ENCODE peak calls at places on chromosomes 7 and 10, in six cellular contexts. One of them, this sample, is unnamed.

GRCh38 chr10:71998119-71998839 is 34.1 kb downstream of the CHST3 start:
- DNase-seq in AG04450: no peak
- DNase-seq in AG10803: no peak
- DNase-seq in MCF 10A: peak; percentile 66
- DNase-seq in dorsolateral prefrontal cortex: no peak
- DNase-seq in adrenal gland: peak; percentile 81
- DNase-seq in this sample: no peak

GRCh38 chr7:74097937-74098614 is 14.5 kb downstream of the LIMK1 start:
- DNase-seq in AG04450: peak; percentile 77
- DNase-seq in AG10803: peak; percentile 96
- DNase-seq in MCF 10A: peak; percentile 88
- DNase-seq in dorsolateral prefrontal cortex: no peak
- DNase-seq in adrenal gland: peak; percentile 47
- DNase-seq in this sample: peak; percentile 98

GRCh38 chr7:43723002-43723331 is 6.4 kb downstream of the COA1 start:
- DNase-seq in AG04450: no peak
- DNase-seq in AG10803: no peak
- DNase-seq in MCF 10A: no peak
- DNase-seq in dorsolateral prefrontal cortex: no peak
- DNase-seq in adrenal gland: no peak
- DNase-seq in this sample: no peak

GRCh38 chr10:132961864-132962622 is 19.7 kb upstream of the CFAP46 start:
- DNase-seq in AG04450: peak; percentile 42
- DNase-seq in AG10803: peak; percentile 66
- DNase-seq in MCF 10A: no peak
- DNase-seq in dorsolateral prefrontal cortex: peak; percentile 64
- DNase-seq in adrenal gland: peak; percentile 72
- DNase-seq in this sample: peak; percentile 64

GRCh38 chr7:142669074-142669654 is 80.1 kb upstream of the PRSS1 start:
- DNase-seq in AG04450: no peak
- DNase-seq in AG10803: peak; percentile 6
- DNase-seq in MCF 10A: peak; percentile 22
- DNase-seq in dorsolateral prefrontal cortex: no peak
- DNase-seq in adrenal gland: no peak
- DNase-seq in this sample: peak; percentile 12

GRCh38 chr7:156466955-156467625 is 173.5 kb upstream of the RNF32 start:
- DNase-seq in AG04450: no peak
- DNase-seq in AG10803: no peak
- DNase-seq in MCF 10A: no peak
- DNase-seq in dorsolateral prefrontal cortex: no peak
- DNase-seq in adrenal gland: no peak
- DNase-seq in this sample: no peak

GRCh38 chr10:65570143-65571010 is 1355.5 kb upstream of the LRRTM3 start:
- DNase-seq in AG04450: no peak
- DNase-seq in AG10803: peak; percentile 29
- DNase-seq in MCF 10A: peak; percentile 67
- DNase-seq in dorsolateral prefrontal cortex: no peak
- DNase-seq in adrenal gland: peak; percentile 26
- DNase-seq in this sample: peak; percentile 1

GRCh38 chr10:118698421-118698820 is 56.3 kb downstream of the CACUL1 start:
- DNase-seq in AG04450: no peak
- DNase-seq in AG10803: no peak
- DNase-seq in MCF 10A: peak; percentile 32
- DNase-seq in dorsolateral prefrontal cortex: no peak
- DNase-seq in adrenal gland: no peak
- DNase-seq in this sample: peak; percentile 17

GRCh38 chr7:127378537-127378936 is 14.0 kb downstream of the ZNF800 start:
- DNase-seq in AG04450: no peak
- DNase-seq in AG10803: no peak
- DNase-seq in MCF 10A: no peak
- DNase-seq in dorsolateral prefrontal cortex: no peak
- DNase-seq in adrenal gland: no peak
- DNase-seq in this sample: no peak

GRCh38 chr10:121596668-121597503 is 1.4 kb downstream of the FGFR2 start:
- DNase-seq in AG04450: no peak
- DNase-seq in AG10803: no peak
- DNase-seq in MCF 10A: peak; percentile 67
- DNase-seq in dorsolateral prefrontal cortex: peak; percentile 67
- DNase-seq in adrenal gland: no peak
- DNase-seq in this sample: no peak
- TF ChIP-seq CTCF in AG04450: no peak
- TF ChIP-seq CTCF in AG10803: no peak
- TF ChIP-seq CTCF in MCF 10A: no peak
- TF ChIP-seq CTCF in dorsolateral prefrontal cortex: peak; percentile 54
- TF ChIP-seq CTCF in adrenal gland: peak; percentile 11
- TF ChIP-seq CTCF in this sample: no peak

GRCh38 chr10:101901340-101901739 is 57.7 kb upstream of the KCNIP2 start:
- DNase-seq in AG04450: no peak
- DNase-seq in AG10803: no peak
- DNase-seq in MCF 10A: no peak
- DNase-seq in dorsolateral prefrontal cortex: no peak
- DNase-seq in adrenal gland: no peak
- DNase-seq in this sample: no peak

GRCh38 chr10:101903827-101904520 is 60.4 kb upstream of the KCNIP2 start:
- DNase-seq in AG04450: no peak
- DNase-seq in AG10803: no peak
- DNase-seq in MCF 10A: no peak
- DNase-seq in dorsolateral prefrontal cortex: peak; percentile 15
- DNase-seq in adrenal gland: no peak
- DNase-seq in this sample: no peak

GRCh38 chr10:101905241-101905640 is 61.6 kb upstream of the KCNIP2 start:
- DNase-seq in AG04450: no peak
- DNase-seq in AG10803: no peak
- DNase-seq in MCF 10A: no peak
- DNase-seq in dorsolateral prefrontal cortex: no peak
- DNase-seq in adrenal gland: no peak
- DNase-seq in this sample: no peak

GRCh38 chr10:101902032-101902799 is 58.6 kb upstream of the KCNIP2 start:
- DNase-seq in AG04450: no peak
- DNase-seq in AG10803: no peak
- DNase-seq in MCF 10A: no peak
- DNase-seq in dorsolateral prefrontal cortex: no peak
- DNase-seq in adrenal gland: no peak
- DNase-seq in this sample: no peak

DNA sequence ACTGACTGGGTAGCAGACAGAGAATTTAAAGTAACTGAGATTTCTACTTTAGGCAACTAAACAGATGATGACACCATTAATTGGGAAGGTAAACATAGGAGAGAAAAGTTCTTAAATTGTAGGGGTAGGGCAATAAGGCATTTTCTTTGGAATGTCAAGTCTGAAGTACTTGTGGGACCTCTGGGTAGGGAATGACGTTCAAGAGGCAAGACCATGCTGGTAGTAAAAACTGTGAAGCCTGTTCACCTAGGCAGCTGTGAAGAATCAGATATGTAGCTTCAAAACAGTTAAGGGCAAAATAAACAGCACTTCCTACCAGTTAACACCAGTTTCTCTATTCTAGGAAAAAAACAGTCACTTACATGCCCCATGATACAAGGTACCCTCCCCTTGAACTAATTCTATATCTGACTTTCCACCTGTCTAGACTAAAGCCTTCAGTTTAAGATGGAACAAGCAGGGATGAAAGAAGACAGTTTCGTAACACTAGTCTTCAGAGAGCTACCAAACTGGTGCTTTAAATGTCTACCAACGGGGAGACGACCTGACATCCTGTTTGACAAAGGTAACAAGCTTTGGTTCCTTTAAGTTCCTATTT is 63.1 kb upstream of the KCNIP2 start:
- DNase-seq in AG04450: no peak
- DNase-seq in AG10803: no peak
- DNase-seq in MCF 10A: no peak
- DNase-seq in dorsolateral prefrontal cortex: no peak
- DNase-seq in adrenal gland: no peak
- DNase-seq in this sample: no peak
- TF ChIP-seq CTCF in AG04450: no peak
- TF ChIP-seq CTCF in AG10803: no peak
- TF ChIP-seq CTCF in MCF 10A: no peak
- TF ChIP-seq CTCF in dorsolateral prefrontal cortex: no peak
- TF ChIP-seq CTCF in adrenal gland: no peak
- TF ChIP-seq CTCF in this sample: no peak

GRCh38 chr10:48509974-48510692 is 94.7 kb downstream of the ARHGAP22 start:
- DNase-seq in AG04450: no peak
- DNase-seq in AG10803: no peak
- DNase-seq in MCF 10A: peak; percentile 21
- DNase-seq in dorsolateral prefrontal cortex: no peak
- DNase-seq in adrenal gland: no peak
- DNase-seq in this sample: no peak
- TF ChIP-seq CTCF in AG04450: peak; percentile 35
- TF ChIP-seq CTCF in AG10803: peak; percentile 52
- TF ChIP-seq CTCF in MCF 10A: no peak
- TF ChIP-seq CTCF in dorsolateral prefrontal cortex: peak; percentile 36
- TF ChIP-seq CTCF in adrenal gland: peak; percentile 9
- TF ChIP-seq CTCF in this sample: no peak

DNA sequence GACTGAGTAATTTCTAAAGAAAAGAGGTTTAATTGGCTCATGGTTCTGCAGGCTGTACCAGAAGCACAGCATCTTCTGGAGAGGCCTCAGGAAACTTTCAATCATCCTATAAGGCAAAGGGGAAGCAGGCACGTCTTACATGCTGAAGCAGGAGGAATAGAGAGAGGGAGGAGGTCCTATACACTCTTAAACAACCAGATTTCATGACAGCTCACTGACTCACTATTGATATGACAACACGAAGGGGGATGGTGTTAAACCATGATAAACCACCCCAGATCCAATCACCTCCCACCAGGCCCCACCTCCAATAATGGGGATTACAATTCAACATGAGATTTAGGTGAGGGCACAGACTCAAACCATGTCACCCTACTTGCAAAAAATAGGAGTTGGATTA is 201.5 kb downstream of the CDK14 start:
- DNase-seq in AG04450: no peak
- DNase-seq in AG10803: no peak
- DNase-seq in MCF 10A: no peak
- DNase-seq in dorsolateral prefrontal cortex: no peak
- DNase-seq in adrenal gland: no peak
- DNase-seq in this sample: no peak
- TF ChIP-seq CTCF in AG04450: no peak
- TF ChIP-seq CTCF in AG10803: no peak
- TF ChIP-seq CTCF in MCF 10A: no peak
- TF ChIP-seq CTCF in dorsolateral prefrontal cortex: no peak
- TF ChIP-seq CTCF in adrenal gland: no peak
- TF ChIP-seq CTCF in this sample: no peak

DNA sequence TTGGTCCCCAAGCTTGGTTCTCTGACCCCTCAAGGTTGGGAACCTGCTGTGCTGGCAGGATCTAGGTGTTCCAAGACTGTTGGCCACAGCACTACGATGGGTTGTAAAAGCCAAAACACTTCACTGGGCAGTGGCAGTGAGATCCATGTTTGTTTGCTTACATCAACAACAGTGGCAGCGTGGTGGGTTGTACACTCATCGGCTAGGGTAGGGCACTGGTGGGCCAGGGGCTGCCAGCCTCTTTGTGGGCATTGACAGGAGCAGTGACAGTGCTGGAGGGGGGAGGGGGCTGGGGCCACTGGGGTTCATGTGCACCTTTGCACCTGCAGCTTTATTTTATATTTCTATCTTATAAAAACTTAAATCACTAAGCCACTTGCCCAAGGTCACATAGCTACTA is 126.7 kb upstream of the ZWINT start:
- DNase-seq in AG04450: no peak
- DNase-seq in AG10803: no peak
- DNase-seq in MCF 10A: no peak
- DNase-seq in dorsolateral prefrontal cortex: no peak
- DNase-seq in adrenal gland: no peak
- DNase-seq in this sample: no peak
- TF ChIP-seq CTCF in AG04450: no peak
- TF ChIP-seq CTCF in AG10803: no peak
- TF ChIP-seq CTCF in MCF 10A: no peak
- TF ChIP-seq CTCF in dorsolateral prefrontal cortex: no peak
- TF ChIP-seq CTCF in adrenal gland: no peak
- TF ChIP-seq CTCF in this sample: no peak

DNA sequence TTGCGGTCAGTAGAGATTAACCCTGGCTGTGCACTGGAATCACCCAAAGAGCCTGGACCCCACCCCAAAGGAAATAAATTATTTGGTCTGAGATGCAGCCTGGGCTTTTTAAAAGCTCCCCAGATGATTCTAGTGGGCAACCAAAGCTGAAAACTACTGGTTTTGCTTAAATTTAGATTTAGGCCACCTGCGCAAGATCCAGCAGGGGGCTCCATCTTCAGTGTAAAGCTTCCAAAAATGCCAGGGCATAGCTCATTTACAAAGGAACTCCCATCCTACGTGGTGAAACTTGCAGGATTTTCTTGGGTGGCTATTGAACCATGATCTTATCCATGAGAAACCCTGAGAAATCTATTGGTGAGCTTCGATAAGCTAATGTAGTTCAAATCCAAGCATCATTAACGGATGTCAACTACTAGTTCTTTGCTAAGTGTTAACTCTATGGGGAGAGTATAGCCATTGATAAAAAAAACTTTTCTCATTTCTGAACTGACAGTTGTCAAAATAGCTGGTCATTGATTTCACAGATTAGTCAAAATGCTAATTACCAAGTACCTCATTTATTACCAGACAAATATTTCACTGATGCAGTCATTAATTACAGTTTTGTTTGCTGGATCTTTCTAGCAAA is 315.3 kb downstream of the LHFPL3 start:
- DNase-seq in AG04450: no peak
- DNase-seq in AG10803: peak; percentile 9
- DNase-seq in MCF 10A: peak; percentile 38
- DNase-seq in dorsolateral prefrontal cortex: no peak
- DNase-seq in adrenal gland: no peak
- DNase-seq in this sample: no peak
- TF ChIP-seq CTCF in AG04450: peak; percentile 60
- TF ChIP-seq CTCF in AG10803: peak; percentile 54
- TF ChIP-seq CTCF in MCF 10A: peak; percentile 35
- TF ChIP-seq CTCF in dorsolateral prefrontal cortex: peak; percentile 12
- TF ChIP-seq CTCF in adrenal gland: no peak
- TF ChIP-seq CTCF in this sample: peak; percentile 61

DNA sequence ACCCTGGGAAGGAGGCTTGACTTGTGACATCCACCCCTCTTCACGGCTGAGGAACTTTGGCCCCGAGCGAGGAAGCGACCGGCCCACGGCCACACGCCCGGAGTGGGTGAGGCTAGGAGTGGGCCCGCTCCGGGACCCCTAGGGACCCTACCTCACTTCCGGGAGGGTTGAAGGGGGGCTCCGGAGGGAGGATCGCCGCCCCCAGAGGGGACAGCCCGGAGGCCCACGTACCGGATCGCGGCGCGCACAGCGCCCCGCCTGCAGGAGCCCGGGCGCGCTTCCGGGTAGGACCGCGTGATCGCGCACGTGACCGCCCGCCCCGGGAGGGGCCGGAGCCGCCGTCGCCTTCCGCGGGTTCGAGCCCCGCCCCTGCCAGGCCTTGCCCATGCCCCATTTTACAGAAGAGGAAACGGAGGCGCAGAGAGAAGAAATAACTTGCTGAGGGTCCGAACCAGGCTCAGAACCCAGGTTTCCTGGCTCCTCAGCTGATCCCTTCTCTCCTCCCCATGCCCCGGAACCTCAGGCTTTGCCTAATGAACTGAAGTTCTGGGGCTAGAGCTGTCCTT is at the start of gene HPS1:
- DNase-seq in AG04450: no peak
- DNase-seq in AG10803: peak; percentile 69
- DNase-seq in MCF 10A: peak; percentile 57
- DNase-seq in dorsolateral prefrontal cortex: peak; percentile 78
- DNase-seq in adrenal gland: peak; percentile 84
- DNase-seq in this sample: peak; percentile 21
- TF ChIP-seq CTCF in AG04450: no peak
- TF ChIP-seq CTCF in AG10803: no peak
- TF ChIP-seq CTCF in MCF 10A: no peak
- TF ChIP-seq CTCF in dorsolateral prefrontal cortex: peak; percentile 34
- TF ChIP-seq CTCF in adrenal gland: no peak
- TF ChIP-seq CTCF in this sample: peak; percentile 46

GRCh38 chr10:48444861-48445841 is 138.7 kb downstream of the MAPK8 start:
- DNase-seq in AG04450: no peak
- DNase-seq in AG10803: no peak
- DNase-seq in MCF 10A: peak; percentile 70
- DNase-seq in dorsolateral prefrontal cortex: no peak
- DNase-seq in adrenal gland: peak; percentile 13
- DNase-seq in this sample: peak; percentile 23
- TF ChIP-seq CTCF in AG04450: no peak
- TF ChIP-seq CTCF in AG10803: no peak
- TF ChIP-seq CTCF in MCF 10A: no peak
- TF ChIP-seq CTCF in dorsolateral prefrontal cortex: no peak
- TF ChIP-seq CTCF in adrenal gland: no peak
- TF ChIP-seq CTCF in this sample: peak; percentile 13